ENCODE peak calls at places on chromosomes 2 and 18, in eight cellular contexts. I is K562, O is SK-N-SH, Z is prostate gland, C is heart left ventricle, N is SJSA1, S is left ventricle myocardium inferior, U is dorsolateral prefrontal cortex. B is an unnamed sample.
A peak's percentile ranks its signal among the peaks of the same experiment; 100 is the strongest.

GRCh38 chr18:56028514-56028913 is 440.5 kb upstream of the TCF4 start:
- DNase-seq in I (no peak), O (no peak), S (no peak), N (no peak), C (no peak), U (no peak), Z (no peak), B (no peak)

GRCh38 chr2:129903586-129904425 is 75.7 kb upstream of the RAB6C start:
- DNase-seq in C (no peak), O (peak; percentile 55), U (peak; percentile 37), S (no peak), N (peak; percentile 44), Z (no peak), I (no peak), B (peak; percentile 15)

GRCh38 chr2:154507186-154507585 is 191.3 kb upstream of the KCNJ3 start:
- DNase-seq in S (no peak), U (no peak), C (no peak), O (peak; percentile 3), I (no peak), Z (no peak), N (no peak), B (no peak)

GRCh38 chr2:67463810-67464209 is 66.7 kb downstream of the ETAA1 start:
- DNase-seq in I (no peak), O (no peak), U (no peak), C (no peak), N (no peak), Z (no peak), S (no peak), B (no peak)

GRCh38 chr2:12251121-12251520 is 465.6 kb upstream of the TRIB2 start:
- DNase-seq in O (no peak), N (no peak), I (no peak), S (no peak), U (no peak), C (no peak), Z (no peak), B (no peak)

GRCh38 chr18:55907352-55908045 is 319.5 kb upstream of the TCF4 start:
- DNase-seq in C (peak; percentile 24), Z (no peak), U (no peak), S (peak; percentile 29), N (no peak), O (no peak), I (no peak), B (no peak)

GRCh38 chr2:120845281-120845680 is 109.6 kb downstream of the GLI2 start:
- DNase-seq in C (peak; percentile 57), I (no peak), O (no peak), U (no peak), S (peak; percentile 75), N (no peak), Z (no peak), B (no peak)

GRCh38 chr2:205800804-205801203 is 118.5 kb downstream of the NRP2 start:
- DNase-seq in I (no peak), U (no peak), S (no peak), N (no peak), Z (peak; percentile 17), C (no peak), O (no peak), B (no peak)

GRCh38 chr2:138689705-138690104 is 90.5 kb downstream of the NXPH2 start:
- DNase-seq in O (no peak), Z (no peak), S (no peak), I (no peak), C (no peak), N (no peak), U (no peak), B (no peak)

GRCh38 chr2:233492078-233492477 is 74.5 kb downstream of the USP40 start:
- DNase-seq in I (no peak), Z (no peak), N (no peak), O (no peak), S (no peak), C (no peak), U (no peak), B (no peak)

GRCh38 chr2:1605102-1605501 is 139.2 kb downstream of the PXDN start:
- DNase-seq in O (peak; percentile 80), C (peak; percentile 75), U (peak; percentile 16), S (peak; percentile 75), Z (no peak), N (no peak), I (no peak), B (peak; percentile 81)

GRCh38 chr2:14459927-14460326 is 172.6 kb upstream of the LRATD1 start:
- DNase-seq in I (no peak), C (no peak), S (no peak), Z (no peak), N (no peak), U (no peak), O (no peak), B (no peak)

GRCh38 chr2:141766225-141766624 is 364.6 kb downstream of the LRP1B start:
- DNase-seq in U (no peak), C (no peak), N (no peak), S (no peak), O (no peak), I (no peak), Z (no peak), B (no peak)

GRCh38 chr2:111946294-111947114 is 48.1 kb downstream of the MERTK start:
- DNase-seq in C (peak; percentile 25), U (no peak), N (no peak), O (no peak), Z (peak; percentile 92), S (no peak), I (no peak), B (peak; percentile 27)

GRCh38 chr18:80201739-80202138 is 45.6 kb downstream of the PARD6G start:
- DNase-seq in Z (no peak), C (no peak), S (no peak), I (no peak), N (no peak), U (no peak), O (no peak), B (no peak)

GRCh38 chr2:5981241-5982055 is 289.3 kb downstream of the SOX11 start:
- DNase-seq in S (no peak), O (peak; percentile 78), I (no peak), C (no peak), Z (no peak), U (peak; percentile 52), N (no peak), B (peak; percentile 65)

GRCh38 chr2:9262671-9263171 is 56.1 kb downstream of the ASAP2 start:
- DNase-seq in U (no peak), C (peak; percentile 67), S (peak; percentile 63), N (no peak), O (peak; percentile 83), I (no peak), Z (no peak), B (no peak)

GRCh38 chr2:8697190-8697589 is 15.3 kb downstream of the ID2 start:
- DNase-seq in Z (no peak), C (no peak), O (no peak), N (no peak), U (no peak), S (no peak), I (no peak), B (peak; percentile 6)

GRCh38 chr18:31102020-31102684 is at the start of gene DSC2:
- DNase-seq in Z (peak; percentile 44), C (peak; percentile 25), N (no peak), S (peak; percentile 26), I (peak; percentile 37), U (no peak), O (peak; percentile 15), B (peak; percentile 79)

GRCh38 chr2:199148076-199148845 is 309.5 kb downstream of the SATB2 start:
- DNase-seq in O (no peak), C (no peak), Z (no peak), S (no peak), U (no peak), I (no peak), N (no peak), B (no peak)

GRCh38 chr2:107588181-107588580 is 238.5 kb upstream of the RGPD4 start:
- DNase-seq in Z (no peak), I (no peak), S (no peak), O (no peak), C (no peak), U (no peak), N (no peak), B (no peak)

GRCh38 chr2:64277101-64277849 is 133.1 kb upstream of the PELI1 start:
- DNase-seq in U (peak; percentile 27), N (peak; percentile 55), O (no peak), I (no peak), Z (peak; percentile 17), S (no peak), C (no peak), B (no peak)

GRCh38 chr2:113173563-113174368 is at the start of gene PSD4:
- DNase-seq in O (no peak), U (no peak), C (peak; percentile 65), I (peak; percentile 80), N (no peak), S (peak; percentile 65), Z (no peak), B (no peak)

GRCh38 chr2:216555274-216555673 is 56.6 kb downstream of the RPL37A start:
- DNase-seq in U (peak; percentile 72), S (peak; percentile 75), N (no peak), I (no peak), C (peak; percentile 70), O (no peak), Z (peak; percentile 85), B (no peak)

GRCh38 chr2:109447251-109447661 is 166.5 kb downstream of the SEPTIN10 start:
- DNase-seq in C (no peak), U (peak; percentile 37), I (no peak), O (peak; percentile 85), N (peak; percentile 86), S (no peak), Z (no peak), B (peak; percentile 72)
- H3K27ac ChIP-seq in C (no peak overlapping the region), U (peak overlapping the region; percentile 81), I (no peak overlapping the region), O (peak overlapping the region; percentile 79), N (peak overlapping the region; percentile 72), S (no peak overlapping the region), Z (no peak overlapping the region), B (peak overlapping the region; percentile 77)

GRCh38 chr2:101064868-101065549 is 62.9 kb downstream of the RPL31 start:
- DNase-seq in S (no peak), U (no peak), N (peak; percentile 64), O (no peak), Z (peak; percentile 65), I (no peak), C (no peak), B (no peak)
- H3K27ac ChIP-seq in S (peak overlapping the region; percentile 59), U (no peak overlapping the region), N (peak overlapping the region; percentile 82), O (no peak overlapping the region), Z (peak overlapping the region; percentile 57), I (no peak overlapping the region), C (no peak overlapping the region), B (no peak overlapping the region)

DNA sequence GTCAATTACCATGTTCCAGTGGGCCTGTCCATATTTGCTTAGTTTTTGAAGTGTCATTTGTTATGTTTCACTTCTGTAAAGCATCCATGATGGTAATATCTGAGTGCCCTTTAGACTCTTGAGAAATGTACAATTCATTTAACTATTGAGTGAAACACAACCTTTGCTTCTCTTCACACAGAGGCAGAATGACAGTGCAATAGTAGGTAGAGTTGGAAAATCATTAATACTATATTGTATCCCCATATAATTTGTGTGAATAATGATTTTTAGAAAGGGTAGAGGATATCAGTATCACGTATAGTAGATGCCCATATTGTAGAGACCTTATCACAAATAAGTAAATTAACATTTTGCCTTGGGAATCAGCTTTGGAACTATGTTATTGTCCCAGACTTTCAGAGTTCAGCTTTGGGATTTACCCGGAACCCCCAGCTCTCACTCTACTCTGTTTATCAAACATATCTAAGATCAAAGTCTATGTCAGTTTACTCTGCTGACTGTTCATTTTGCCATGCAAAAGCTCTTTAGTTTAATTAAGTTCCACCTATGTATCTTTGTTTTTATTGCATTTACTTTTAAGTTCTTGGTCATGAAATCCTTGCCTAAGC is 172.7 kb upstream of the NOL4 start:
- DNase-seq in C (no peak), U (no peak), O (no peak), I (no peak), Z (no peak), N (no peak), S (no peak), B (no peak)
- H3K27ac ChIP-seq in C (no peak overlapping the region), U (no peak overlapping the region), O (no peak overlapping the region), I (no peak overlapping the region), Z (no peak overlapping the region), N (no peak overlapping the region), S (no peak overlapping the region), B (no peak overlapping the region)

GRCh38 chr2:127610561-127610960 is 35.4 kb upstream of the GPR17 start:
- DNase-seq in U (no peak), S (no peak), I (no peak), C (peak; percentile 4), N (peak; percentile 25), Z (no peak), O (no peak), B (peak; percentile 0)
- H3K27ac ChIP-seq in U (no peak overlapping the region), S (no peak overlapping the region), I (no peak overlapping the region), C (no peak overlapping the region), N (no peak overlapping the region), Z (no peak overlapping the region), O (no peak overlapping the region), B (no peak overlapping the region)